ENCODE peak calls at places on chromosomes 3 and 15, in four cellular contexts. M is hepatic stellate cell; L is activated T-cell treated with anti-CD3 and anti-CD28 coated beads for 48 hours; I is stimulated activated CD4-positive, alpha-beta T cell treated with anti-CD3 and anti-CD28 coated beads, Interleukin-12 subunit alpha, Interleukin-12 subunit beta, amount 100 ng/mL, for 24 hours. V is an unnamed sample.

GRCh38 chr3:12891985-12892839 is 50.8 kb upstream of the RPL32 start:
- DNase-seq in I (peak), L (no peak), M (peak), V (no peak)

GRCh38 chr3:153051427-153052095 is 110.5 kb upstream of the RAP2B start:
- DNase-seq in I (no peak), L (no peak), M (peak), V (no peak)

GRCh38 chr3:12875857-12876451 is 34.6 kb upstream of the RPL32 start:
- DNase-seq in M (no peak), L (no peak), I (no peak), V (no peak)

GRCh38 chr3:163490119-163490518 is 1588.2 kb downstream of the SI start:
- DNase-seq in L (peak), I (peak), M (peak), V (peak)

GRCh38 chr3:141279074-141279945 is 47.7 kb downstream of the PXYLP1 start:
- DNase-seq in L (no peak), M (peak), I (no peak), V (peak)

GRCh38 chr3:2390926-2391532 is 292.4 kb downstream of the CNTN4 start:
- DNase-seq in M (no peak), I (no peak), L (no peak), V (no peak)

GRCh38 chr15:58285921-58286278 is 145.9 kb upstream of the LIPC start:
- DNase-seq in L (no peak), M (no peak), I (no peak), V (no peak)

GRCh38 chr3:111749171-111750170 is 109.6 kb upstream of the PHLDB2 start:
- DNase-seq in I (no peak), M (no peak), L (no peak), V (no peak)

GRCh38 chr3:136377499-136377898 is 127.4 kb downstream of the PCCB start:
- DNase-seq in I (no peak), M (no peak), L (no peak), V (no peak)

GRCh38 chr3:195512798-195513345 is 30.3 kb downstream of the PPP1R2 start:
- DNase-seq in L (no peak), M (no peak), I (no peak), V (no peak)

GRCh38 chr3:128385080-128385832 is 81.4 kb downstream of the DNAJB8 start:
- DNase-seq in M (peak), L (no peak), I (no peak), V (no peak)

GRCh38 chr3:22960326-22960984 is 242.7 kb upstream of the UBE2E2 start:
- DNase-seq in I (no peak), L (no peak), M (peak), V (peak)

GRCh38 chr3:39146083-39146501 is 7.3 kb downstream of the CSRNP1 start:
- DNase-seq in I (no peak), L (no peak), M (peak), V (no peak)

GRCh38 chr3:167691366-167691765 is 37.6 kb upstream of the WDR49 start:
- DNase-seq in I (no peak), M (no peak), L (peak), V (no peak)

GRCh38 chr3:185153170-185153733 is 392 bp upstream of the C3orf70 start:
- DNase-seq in M (no peak), L (no peak), I (peak), V (no peak)

GRCh38 chr15:52334491-52335160 is 39.0 kb upstream of the MYO5C start:
- DNase-seq in M (peak), I (no peak), L (no peak), V (no peak)

GRCh38 chr3:183586477-183586876 is 31.0 kb upstream of the KLHL6 start:
- DNase-seq in I (no peak), L (no peak), M (no peak), V (no peak)

GRCh38 chr3:99548674-99549073 is 89.7 kb upstream of the COL8A1 start:
- DNase-seq in I (no peak), L (no peak), M (no peak), V (no peak)

GRCh38 chr15:92393994-92394326 is 279 bp downstream of the ST8SIA2 start:
- DNase-seq in L (no peak), M (no peak), I (no peak), V (peak)

GRCh38 chr3:47782538-47783308 is 1.0 kb upstream of the SMARCC1 start:
- DNase-seq in M (no peak), L (no peak), I (no peak), V (no peak)

GRCh38 chr3:42799376-42799775 is 4.9 kb downstream of the HIGD1A start:
- DNase-seq in L (no peak), I (no peak), M (no peak), V (no peak)

GRCh38 chr3:158379517-158379916 is 191.5 kb upstream of the MLF1 start:
- DNase-seq in I (no peak), M (no peak), L (no peak), V (no peak)

GRCh38 chr15:36912311-36912712 is 188.0 kb downstream of the MEIS2 start:
- DNase-seq in M (no peak), L (no peak), I (no peak), V (no peak)

GRCh38 chr3:46868301-46868700 is 5.1 kb upstream of the MYL3 start:
- DNase-seq in I (no peak), M (no peak), L (no peak), V (no peak)

GRCh38 chr3:50675179-50676030 is 678 bp downstream of the DOCK3 start:
- DNase-seq in M (no peak), I (peak), L (peak), V (no peak)

GRCh38 chr3:143298886-143299535 is 179.4 kb downstream of the CHST2 start:
- DNase-seq in I (no peak), L (no peak), M (no peak), V (no peak)

GRCh38 chr3:74267583-74268184 is 346.8 kb downstream of the CNTN3 start:
- DNase-seq in L (no peak), M (peak), I (peak), V (peak)

GRCh38 chr15:85622432-85622831 is 172.3 kb downstream of the KLHL25 start:
- DNase-seq in I (no peak), M (no peak), L (no peak), V (no peak)

GRCh38 chr3:157130138-157130880 is 29.6 kb downstream of the CCNL1 start:
- DNase-seq in I (peak), L (peak), M (peak), V (peak)

V was measured in NCI-H1694 treated with DMSO at 0.1 percent for 48 hours.